ENCODE peak calls at places on chromosome 11, in six cellular contexts. G is adipocyte; H is activated CD8-positive, alpha-beta memory T cell treated with anti-CD3 and anti-CD28 coated beads for 4 hours; S is stimulated activated CD4-positive, alpha-beta T cell treated with anti-CD3 and anti-CD28 coated beads, Interleukin-2, amount 100 ng/mL, for 48 hours; C is sciatic nerve; U is neuronal stem cell. Q is an unnamed sample.

GRCh38 chr11:79195209-79195608 is 245.6 kb downstream of the TENM4 start:
- DNase-seq in G (no peak), H (no peak), S (no peak), C (no peak), U (no peak), Q (no peak)

GRCh38 chr11:26297179-26297970 is 34.6 kb upstream of the ANO3 start:
- DNase-seq in G (peak; percentile 91), H (no peak), S (no peak), C (no peak), U (peak; percentile 45), Q (peak; percentile 55)

GRCh38 chr11:45025716-45026492 is 75.2 kb upstream of the TP53I11 start:
- DNase-seq in G (no peak), H (no peak), S (no peak), C (peak; percentile 74), U (no peak), Q (peak; percentile 43)

GRCh38 chr11:95641506-95641905 is 148.1 kb downstream of the FAM76B start:
- DNase-seq in G (no peak), H (no peak), S (no peak), C (no peak), U (no peak), Q (no peak)

GRCh38 chr11:112902411-112903011 is 58.7 kb upstream of the NCAM1 start:
- DNase-seq in G (no peak), H (no peak), S (no peak), C (no peak), U (no peak), Q (no peak)

GRCh38 chr11:69040581-69041260 is 8.0 kb upstream of the TPCN2 start:
- DNase-seq in G (peak; percentile 60), H (no peak), S (no peak), C (no peak), U (no peak), Q (no peak)

GRCh38 chr11:67310246-67311050 is 7.1 kb downstream of the SSH3 start:
- DNase-seq in G (no peak), H (no peak), S (no peak), C (peak; percentile 53), U (no peak), Q (peak; percentile 42)

GRCh38 chr11:114317738-114318137 is 21.5 kb downstream of the NNMT start:
- DNase-seq in G (peak; percentile 69), H (no peak), S (no peak), C (no peak), U (peak; percentile 51), Q (peak; percentile 86)

Q was measured in endodermal cell.